ENCODE peak calls at places on chromosomes 13 and 19, in nine cellular contexts. S is HFFc6, C is fibroblast of pulmonary artery, H is GM13976, F is progenitor cell of endocrine pancreas, Y is cardiac fibroblast, Q is AG09309, I is endothelial cell, R is tibial artery. D is an unnamed sample.
A peak's percentile ranks its signal among the peaks of the same experiment; 100 is the strongest.

GRCh38 chr13:40666905-40667621 is 622 bp upstream of the FOXO1 start:
- DNase-seq in S (no peak), C (no peak), H (peak; percentile 54), F (peak; percentile 51), Y (no peak), Q (no peak), I (peak; percentile 76), R (peak; percentile 65), D (peak; percentile 66)

GRCh38 chr13:78660130-78660857 is 1.3 kb upstream of the OBI1 start:
- DNase-seq in S (peak; percentile 3), C (no peak), H (no peak), F (no peak), Y (no peak), Q (no peak), I (peak; percentile 25), R (peak; percentile 20), D (no peak)

GRCh38 chr13:51303063-51303552 is 36.4 kb upstream of the SERPINE3 start:
- DNase-seq in S (no peak), C (no peak), H (no peak), F (no peak), Y (no peak), Q (no peak), I (no peak), R (no peak), D (no peak)

GRCh38 chr13:49585220-49586157 is at the start of gene RCBTB1:
- DNase-seq in S (no peak), C (peak; percentile 59), H (peak; percentile 97), F (peak; percentile 55), Y (peak; percentile 72), Q (no peak), I (peak; percentile 67), R (peak; percentile 47), D (peak; percentile 53)

GRCh38 chr13:19155321-19155861 is 26.2 kb downstream of the TUBA3C start:
- DNase-seq in S (no peak), C (no peak), H (peak; percentile 27), F (no peak), Y (no peak), Q (no peak), I (no peak), R (no peak), D (no peak)

GRCh38 chr13:94987081-94987480 is 274.7 kb upstream of the SOX21 start:
- DNase-seq in S (no peak), C (peak; percentile 63), H (no peak), F (no peak), Y (peak; percentile 52), Q (no peak), I (no peak), R (no peak), D (no peak)

GRCh38 chr19:54104998-54105715 is 2.5 kb downstream of the NDUFA3 start:
- DNase-seq in S (no peak), C (no peak), H (no peak), F (no peak), Y (no peak), Q (no peak), I (no peak), R (no peak), D (no peak)

GRCh38 chr13:29800687-29801086 is 49.7 kb downstream of the UBL3 start:
- DNase-seq in S (no peak), C (no peak), H (no peak), F (no peak), Y (no peak), Q (no peak), I (no peak), R (no peak), D (no peak)

GRCh38 chr19:40422428-40423226 is 3.2 kb downstream of the SERTAD1 start:
- DNase-seq in S (no peak), C (no peak), H (no peak), F (no peak), Y (no peak), Q (no peak), I (no peak), R (no peak), D (no peak)

GRCh38 chr13:110560606-110561334 is 752 bp downstream of the RAB20 start:
- DNase-seq in S (no peak), C (peak; percentile 40), H (peak; percentile 70), F (no peak), Y (peak; percentile 46), Q (no peak), I (peak; percentile 36), R (no peak), D (peak; percentile 5)

GRCh38 chr19:53872762-53873161 is 5.1 kb downstream of the MYADM start:
- DNase-seq in S (no peak), C (no peak), H (no peak), F (no peak), Y (no peak), Q (no peak), I (no peak), R (no peak), D (no peak)

GRCh38 chr19:29516821-29517395 is 8.9 kb upstream of the VSTM2B start:
- DNase-seq in S (no peak), C (no peak), H (no peak), F (no peak), Y (no peak), Q (no peak), I (no peak), R (no peak), D (no peak)

GRCh38 chr13:27536361-27537101 is 83.8 kb downstream of the LNX2 start:
- DNase-seq in S (no peak), C (no peak), H (no peak), F (no peak), Y (no peak), Q (no peak), I (no peak), R (no peak), D (no peak)

GRCh38 chr13:27534108-27534975 is 84.0 kb upstream of the MTIF3 start:
- DNase-seq in S (no peak), C (no peak), H (no peak), F (no peak), Y (no peak), Q (no peak), I (no peak), R (no peak), D (no peak)

GRCh38 chr13:27533155-27533643 is 82.8 kb upstream of the MTIF3 start:
- DNase-seq in S (peak; percentile 56), C (peak; percentile 82), H (peak; percentile 72), F (peak; percentile 88), Y (peak; percentile 85), Q (peak; percentile 23), I (peak; percentile 96), R (peak; percentile 71), D (peak; percentile 94)

GRCh38 chr13:27534976-27535370 is 84.6 kb upstream of the MTIF3 start:
- DNase-seq in S (no peak), C (no peak), H (no peak), F (no peak), Y (no peak), Q (no peak), I (no peak), R (no peak), D (no peak)

DNA sequence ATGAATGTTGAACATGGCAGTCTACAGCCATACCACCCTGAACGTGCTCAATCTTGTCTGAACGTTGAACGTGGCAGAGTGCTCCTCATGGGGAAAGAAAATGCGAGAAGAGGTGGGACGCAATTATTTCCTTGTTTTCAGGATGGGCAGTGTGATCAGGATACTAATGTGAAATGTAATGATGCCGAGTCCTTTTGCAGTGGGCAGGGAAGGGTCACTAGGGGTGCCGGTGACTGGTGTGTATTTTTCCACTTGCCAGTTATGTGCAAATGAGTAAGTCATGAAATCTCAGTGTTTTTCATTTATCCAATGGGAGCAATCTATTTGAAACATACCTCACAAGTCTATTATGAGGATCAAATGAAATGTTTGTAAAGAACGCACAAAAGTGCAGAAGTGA is 84.8 kb downstream of the LNX2 start:
- DNase-seq in S (no peak), C (no peak), H (no peak), F (no peak), Y (no peak), Q (no peak), I (no peak), R (no peak), D (no peak)
- TF ChIP-seq CTCF in S (no peak), C (no peak), H (no peak), F (no peak), Y (no peak), Q (no peak), I (no peak), R (no peak), D (no peak)

GRCh38 chr19:55676384-55676783 is 1.4 kb downstream of the EPN1 start:
- DNase-seq in S (peak; percentile 30), C (peak; percentile 31), H (no peak), F (no peak), Y (peak; percentile 39), Q (no peak), I (no peak), R (no peak), D (no peak)
- TF ChIP-seq CTCF in S (peak; percentile 53), C (peak; percentile 22), H (no peak), F (no peak), Y (peak; percentile 23), Q (no peak), I (no peak), R (no peak), D (no peak)

DNA sequence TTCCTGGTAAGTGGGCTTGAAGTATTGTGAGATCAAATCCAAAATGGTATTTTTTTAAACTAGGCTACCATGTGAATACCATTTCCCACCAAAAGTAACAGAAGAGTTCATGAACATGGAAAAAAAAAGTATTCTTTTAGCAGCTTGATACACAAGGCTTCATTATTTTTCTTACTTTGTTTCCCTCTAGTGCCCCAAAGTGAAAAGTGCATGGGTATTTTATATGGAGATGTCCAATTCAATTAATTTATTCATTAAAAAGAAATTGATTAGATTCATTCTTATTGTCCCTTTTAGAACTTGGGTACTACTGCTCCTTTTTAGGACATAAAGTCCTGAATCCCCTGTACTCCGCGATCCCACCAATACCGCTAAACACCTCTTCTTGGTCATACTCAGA is 28.6 kb upstream of the SCEL start:
- DNase-seq in S (no peak), C (no peak), H (no peak), F (no peak), Y (peak; percentile 1), Q (no peak), I (no peak), R (no peak), D (no peak)
- TF ChIP-seq CTCF in S (peak; percentile 47), C (peak; percentile 3), H (no peak), F (no peak), Y (no peak), Q (no peak), I (peak; percentile 30), R (peak; percentile 20), D (peak; percentile 55)

GRCh38 chr19:31337007-31337914 is 12.0 kb downstream of the TSHZ3 start:
- DNase-seq in S (no peak), C (peak; percentile 28), H (no peak), F (no peak), Y (peak; percentile 34), Q (no peak), I (no peak), R (no peak), D (no peak)

GRCh38 chr19:31339405-31339804 is 9.8 kb downstream of the TSHZ3 start:
- DNase-seq in S (no peak), C (no peak), H (no peak), F (no peak), Y (peak; percentile 16), Q (no peak), I (no peak), R (no peak), D (no peak)

GRCh38 chr19:31340059-31341025 is 8.9 kb downstream of the TSHZ3 start:
- DNase-seq in S (peak; percentile 47), C (peak; percentile 40), H (no peak), F (no peak), Y (peak; percentile 56), Q (peak; percentile 59), I (no peak), R (no peak), D (no peak)

GRCh38 chr19:31335716-31336115 is 13.5 kb downstream of the TSHZ3 start:
- DNase-seq in S (no peak), C (no peak), H (no peak), F (no peak), Y (no peak), Q (no peak), I (no peak), R (no peak), D (no peak)

GRCh38 chr19:31338069-31338767 is 11.0 kb downstream of the TSHZ3 start:
- DNase-seq in S (peak; percentile 49), C (peak; percentile 91), H (no peak), F (peak; percentile 43), Y (peak; percentile 92), Q (no peak), I (peak; percentile 68), R (peak; percentile 59), D (peak; percentile 48)
- TF ChIP-seq CTCF in S (peak; percentile 81), C (peak; percentile 92), H (no peak), F (peak; percentile 69), Y (peak; percentile 89), Q (peak; percentile 52), I (peak; percentile 50), R (peak; percentile 59), D (peak; percentile 62)

D was measured in neural crest cell.